ENCODE peak calls at places on chromosomes 12 and 14, in four cellular contexts. Q is astrocyte, S is HCT116, V is GM23248. Y is an unnamed sample. For H3K9me3 and H3K4me1, the result is how much of the 10 kb centered on the place peaks cover.

GRCh38 chr14:106094654-106095189 is 568.3 kb downstream of the TMEM121 start:
- DNase-seq in V (no peak), S (no peak), Q (no peak), Y (no peak)

GRCh38 chr12:85076688-85077430 is 40.7 kb downstream of the LRRIQ1 start:
- DNase-seq in Q (peak), S (peak), V (peak), Y (peak)

GRCh38 chr14:50025776-50026175 is 90.6 kb downstream of the VCPKMT start:
- DNase-seq in V (no peak), S (no peak), Q (no peak), Y (no peak)

GRCh38 chr14:91796622-91797347 is 64.9 kb upstream of the CATSPERB start:
- DNase-seq in Q (peak), S (no peak), V (peak), Y (peak)

GRCh38 chr14:35441160-35441559 is 36.6 kb upstream of the NFKBIA start:
- DNase-seq in Q (no peak), S (no peak), V (no peak), Y (no peak)

GRCh38 chr12:33593753-33594152 is 154.1 kb upstream of the SYT10 start:
- DNase-seq in V (no peak), S (no peak), Q (no peak), Y (no peak)

GRCh38 chr12:124805050-124805449 is 58.6 kb downstream of the SCARB1 start:
- DNase-seq in S (no peak), V (no peak), Q (no peak), Y (no peak)

GRCh38 chr12:88562151-88562550 is 18.1 kb downstream of the KITLG start:
- DNase-seq in S (no peak), V (no peak), Q (no peak), Y (no peak)

GRCh38 chr12:25054783-25055144 is 105.9 kb upstream of the BCAT1 start:
- DNase-seq in V (peak), S (no peak), Q (peak), Y (peak)

GRCh38 chr14:67251573-67252226 is 10.5 kb downstream of the PALS1 start:
- DNase-seq in S (no peak), V (peak), Q (peak), Y (no peak)

GRCh38 chr12:87107270-87107669 is 851.1 kb upstream of the MGAT4C start:
- DNase-seq in S (no peak), V (no peak), Q (no peak), Y (no peak)

GRCh38 chr12:78864483-78865296 is at the start of gene SYT1:
- DNase-seq in V (peak), Q (peak), S (no peak), Y (peak)

GRCh38 chr14:54025661-54026060 is 69.0 kb upstream of the BMP4 start:
- DNase-seq in S (peak), V (peak), Q (peak), Y (peak)

GRCh38 chr12:120697344-120697743 is 10.4 kb downstream of the MLEC start:
- DNase-seq in V (no peak), S (no peak), Q (no peak), Y (no peak)

GRCh38 chr12:52004042-52004648 is 2.6 kb upstream of the TAMALIN start:
- DNase-seq in Q (peak), S (no peak), V (peak), Y (peak)

GRCh38 chr14:95510804-95511203 is 5.6 kb downstream of the SYNE3 start:
- DNase-seq in V (peak), Q (no peak), S (no peak), Y (no peak)

GRCh38 chr12:63151898-63152700 is 1.1 kb upstream of the AVPR1A start:
- DNase-seq in V (peak), Q (peak), S (peak), Y (peak)

GRCh38 chr14:21093769-21094681 is 4.4 kb downstream of the ZNF219 start:
- DNase-seq in S (no peak), Q (no peak), V (no peak), Y (peak)

GRCh38 chr12:85568395-85569103 is 267.7 kb downstream of the RASSF9 start:
- DNase-seq in S (no peak), Q (no peak), V (no peak), Y (no peak)

GRCh38 chr12:90922068-90922743 is 32.8 kb downstream of the CCER1 start:
- DNase-seq in Q (peak), S (no peak), V (peak), Y (peak)

GRCh38 chr12:56358836-56359532 is 923 bp downstream of the STAT2 start:
- DNase-seq in S (no peak), Q (peak), V (peak), Y (peak)

GRCh38 chr12:40049268-40049667 is 56.6 kb downstream of the SLC2A13 start:
- DNase-seq in Q (no peak), V (no peak), S (no peak), Y (no peak)

GRCh38 chr14:36105401-36105800 is 71.1 kb downstream of the PTCSC3 start:
- DNase-seq in Q (no peak), S (peak), V (peak), Y (no peak)

GRCh38 chr12:123030686-123031085 is 50.2 kb downstream of the ARL6IP4 start:
- DNase-seq in V (peak), Q (no peak), S (no peak), Y (no peak)

GRCh38 chr14:25943329-25943728 is 654.5 kb downstream of the NOVA1 start:
- DNase-seq in V (no peak), Q (no peak), S (no peak), Y (no peak)

GRCh38 chr14:68232643-68233055 is 413.1 kb downstream of the RAD51B start:
- DNase-seq in V (peak), Q (peak), S (peak), Y (peak)

GRCh38 chr12:104742551-104742961 is 215.5 kb downstream of the SLC41A2 start:
- DNase-seq in S (no peak), Q (no peak), V (no peak), Y (no peak)

GRCh38 chr14:23601424-23601823 is 22.8 kb upstream of the JPH4 start:
- DNase-seq in V (no peak), Q (no peak), S (no peak), Y (no peak)

GRCh38 chr12:19299765-19300164 is 139.5 kb upstream of the AEBP2 start:
- DNase-seq in Q (peak), S (peak), V (peak), Y (no peak)

GRCh38 chr12:40002178-40003169 is 103.4 kb downstream of the SLC2A13 start:
- DNase-seq in S (no peak), Q (no peak), V (peak), Y (no peak)

GRCh38 chr12:126434412-126434811 is 1369.2 kb downstream of the AACS start:
- DNase-seq in Q (no peak), V (no peak), S (no peak), Y (no peak)

GRCh38 chr14:103247169-103247606 is 86.8 kb upstream of the EIF5 start:
- DNase-seq in Q (no peak), V (no peak), S (no peak), Y (no peak)
- H3K9me3 ChIP-seq in Q (under half), V (under half), S (under half), Y (under half)

GRCh38 chr12:108804361-108804949 is 52.9 kb downstream of the SSH1 start:
- DNase-seq in Q (peak), S (no peak), V (peak), Y (peak)
- H3K4me1 ChIP-seq in Q (half or more), S (under half), V (half or more), Y (half or more)

GRCh38 chr12:116559330-116560080 is at the start of gene MAP1LC3B2:
- DNase-seq in S (peak), V (peak), Q (peak), Y (peak)

GRCh38 chr12:116556356-116556952 is 2.7 kb upstream of the MAP1LC3B2 start:
- DNase-seq in Q (no peak), S (no peak), V (no peak), Y (no peak)

GRCh38 chr12:116559080-116559329 is 176 bp upstream of the MAP1LC3B2 start:
- DNase-seq in V (no peak), Q (no peak), S (no peak), Y (no peak)

GRCh38 chr12:116556964-116557706 is 2.0 kb upstream of the MAP1LC3B2 start:
- DNase-seq in V (peak), S (no peak), Q (peak), Y (peak)

GRCh38 chr12:116558280-116559079 is 701 bp upstream of the MAP1LC3B2 start:
- DNase-seq in Q (no peak), V (no peak), S (no peak), Y (no peak)
- H3K9ac ChIP-seq in Q (no peak), V (peak), S (peak), Y (no peak)

DNA sequence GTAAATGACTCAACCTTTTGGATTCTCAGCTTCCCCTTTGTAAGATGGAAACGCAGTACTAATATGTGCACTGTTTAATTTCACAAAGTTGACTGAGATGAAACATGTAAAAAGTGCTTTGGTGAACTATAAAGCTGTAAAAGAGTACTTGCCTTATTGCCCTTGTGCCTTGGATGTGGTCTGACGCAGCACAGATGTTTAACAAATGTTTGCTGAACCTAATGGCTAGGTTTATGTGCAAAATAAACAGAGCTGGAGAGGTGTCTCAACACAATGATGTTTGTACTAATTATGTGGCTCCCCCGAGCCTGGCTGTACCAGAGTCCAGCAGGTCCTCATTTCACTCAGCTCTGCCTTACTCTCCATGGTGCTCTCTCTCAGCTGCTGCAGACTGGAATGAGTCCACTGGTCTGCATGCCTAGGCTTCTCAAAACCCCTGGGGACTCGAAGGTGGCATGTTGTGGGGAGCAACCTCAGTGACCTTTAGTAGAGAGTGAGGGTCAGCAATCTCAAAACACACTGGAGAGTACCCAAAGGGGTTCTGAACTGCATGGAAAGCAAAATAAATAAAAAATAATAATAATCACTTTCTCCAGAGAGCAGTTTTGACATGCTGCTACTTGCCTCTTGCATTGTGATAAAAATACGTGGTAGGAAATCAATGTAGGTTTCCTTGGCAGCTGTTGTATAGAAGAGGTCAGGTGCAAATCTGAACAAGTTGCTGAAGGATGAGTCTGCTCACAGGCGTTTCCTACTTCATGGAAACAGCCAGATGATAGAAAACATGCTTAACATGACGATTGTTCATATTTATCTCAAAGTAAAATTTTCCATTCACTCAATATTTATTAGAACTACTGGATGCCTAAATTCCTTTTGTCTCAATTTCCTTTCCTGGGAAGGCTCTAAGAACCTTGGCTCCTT is 8.5 kb upstream of the AMIGO2 start:
- DNase-seq in Q (peak), V (no peak), S (no peak), Y (peak)
- H3K9me3 ChIP-seq in Q (under half), V (under half), S (under half), Y (under half)

DNA sequence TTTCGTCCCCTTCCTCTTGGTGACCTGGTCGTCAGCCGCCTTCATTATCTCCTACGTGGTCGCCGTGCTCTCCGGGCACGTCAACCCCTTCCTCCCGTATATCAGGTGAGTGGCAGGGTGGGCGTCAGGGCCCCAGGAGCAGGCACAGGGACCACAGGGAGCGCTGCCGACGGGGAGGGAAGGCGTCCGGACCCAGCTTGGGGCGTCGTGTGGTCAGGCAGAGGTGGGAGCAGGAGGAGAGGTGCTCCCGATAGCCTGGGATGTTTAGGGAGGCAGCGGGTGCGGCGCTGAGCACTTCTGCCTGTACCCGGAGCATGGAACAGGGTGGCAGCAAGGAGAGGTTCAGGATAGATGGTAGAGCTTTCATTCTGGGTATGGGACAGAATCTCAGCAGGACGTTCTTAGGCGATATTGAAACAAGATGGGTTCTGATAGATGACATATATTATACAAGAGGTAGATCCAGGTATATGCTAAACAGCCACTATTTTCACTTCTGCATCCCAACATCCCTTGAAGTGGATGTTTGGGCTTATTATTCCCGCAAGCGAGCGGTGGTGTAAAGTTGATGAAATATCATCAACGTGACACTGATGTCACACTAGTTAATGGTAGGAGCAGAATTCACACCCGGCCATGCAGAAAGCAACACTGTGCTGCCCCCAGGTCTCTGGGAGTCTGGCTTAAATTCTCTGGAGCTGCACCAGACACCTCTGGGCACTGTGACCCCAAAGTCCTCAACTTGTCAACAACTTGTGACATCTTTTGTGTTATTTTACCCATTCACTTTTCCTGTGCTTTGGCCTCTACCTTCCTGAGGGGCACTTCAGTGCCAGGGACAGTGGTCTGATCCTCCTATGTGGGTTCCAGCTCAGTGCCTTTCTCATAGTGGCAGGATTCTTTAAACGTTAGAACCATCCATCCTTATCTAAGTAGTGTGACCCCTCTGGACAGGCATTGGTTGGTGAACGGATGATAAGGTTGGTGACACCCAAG is 734 bp downstream of the DRAM1 start:
- DNase-seq in V (peak), S (no peak), Q (no peak), Y (peak)
- H3K4me1 ChIP-seq in V (under half), S (under half), Q (under half), Y (under half)

GRCh38 chr14:74260525-74261233 is 21.4 kb downstream of the VSX2 start:
- DNase-seq in V (no peak), Q (no peak), S (no peak), Y (no peak)

GRCh38 chr14:74258705-74259035 is 19.4 kb downstream of the VSX2 start:
- DNase-seq in S (no peak), V (no peak), Q (no peak), Y (no peak)

GRCh38 chr14:74257078-74257987 is 18.1 kb downstream of the VSX2 start:
- DNase-seq in S (no peak), V (peak), Q (no peak), Y (peak)

GRCh38 chr14:74259513-74259912 is 20.3 kb downstream of the VSX2 start:
- DNase-seq in Q (no peak), S (no peak), V (no peak), Y (no peak)

GRCh38 chr14:74257988-74258704 is 18.9 kb downstream of the VSX2 start:
- DNase-seq in Q (no peak), S (no peak), V (peak), Y (peak)
- H3K9ac ChIP-seq in Q (peak), S (no peak), V (peak), Y (peak)

Y was measured in adipocyte.